ENCODE peak calls at places on chromosomes 16 and 17, in four cellular contexts. One of them, this sample, is unnamed.

GRCh38 chr16:12009462-12009861 is 32.9 kb downstream of the SNX29 start:
- DNase-seq in H9: no peak
- DNase-seq in activated CD4-positive, alpha-beta T cell treated with anti-CD3 and anti-CD28 coated beads for 1 hour: no peak
- DNase-seq in T47D: no peak
- DNase-seq in this sample: no peak

GRCh38 chr17:2059125-2059836 is 4.4 kb downstream of the HIC1 start:
- DNase-seq in H9: peak
- DNase-seq in activated CD4-positive, alpha-beta T cell treated with anti-CD3 and anti-CD28 coated beads for 1 hour: no peak
- DNase-seq in T47D: no peak
- DNase-seq in this sample: no peak

GRCh38 chr16:55033225-55034156 is 102.8 kb downstream of the IRX5 start:
- DNase-seq in H9: no peak
- DNase-seq in activated CD4-positive, alpha-beta T cell treated with anti-CD3 and anti-CD28 coated beads for 1 hour: no peak
- DNase-seq in T47D: peak
- DNase-seq in this sample: no peak

GRCh38 chr17:50766222-50767023 is 895 bp downstream of the ANKRD40CL start:
- DNase-seq in H9: no peak
- DNase-seq in activated CD4-positive, alpha-beta T cell treated with anti-CD3 and anti-CD28 coated beads for 1 hour: no peak
- DNase-seq in T47D: no peak
- DNase-seq in this sample: no peak

GRCh38 chr16:31403590-31404352 is 10.6 kb downstream of the ITGAD start:
- DNase-seq in H9: no peak
- DNase-seq in activated CD4-positive, alpha-beta T cell treated with anti-CD3 and anti-CD28 coated beads for 1 hour: no peak
- DNase-seq in T47D: no peak
- DNase-seq in this sample: no peak

GRCh38 chr16:88264641-88265285 is 118.0 kb upstream of the ZNF469 start:
- DNase-seq in H9: peak
- DNase-seq in activated CD4-positive, alpha-beta T cell treated with anti-CD3 and anti-CD28 coated beads for 1 hour: no peak
- DNase-seq in T47D: peak
- DNase-seq in this sample: peak

GRCh38 chr17:61415374-61416210 is 15.9 kb downstream of the TBX2 start:
- DNase-seq in H9: no peak
- DNase-seq in activated CD4-positive, alpha-beta T cell treated with anti-CD3 and anti-CD28 coated beads for 1 hour: no peak
- DNase-seq in T47D: no peak
- DNase-seq in this sample: no peak

GRCh38 chr17:32155896-32156295 is 13.6 kb downstream of the RHOT1 start:
- DNase-seq in H9: no peak
- DNase-seq in activated CD4-positive, alpha-beta T cell treated with anti-CD3 and anti-CD28 coated beads for 1 hour: no peak
- DNase-seq in T47D: no peak
- DNase-seq in this sample: no peak

GRCh38 chr16:10622036-10622921 is 41.9 kb upstream of the EMP2 start:
- DNase-seq in H9: peak
- DNase-seq in activated CD4-positive, alpha-beta T cell treated with anti-CD3 and anti-CD28 coated beads for 1 hour: no peak
- DNase-seq in T47D: peak
- DNase-seq in this sample: peak

GRCh38 chr16:24850289-24850931 is 4.6 kb downstream of the SLC5A11 start:
- DNase-seq in H9: no peak
- DNase-seq in activated CD4-positive, alpha-beta T cell treated with anti-CD3 and anti-CD28 coated beads for 1 hour: no peak
- DNase-seq in T47D: no peak
- DNase-seq in this sample: no peak

GRCh38 chr16:67986949-67987348 is 6.7 kb upstream of the DPEP3 start:
- DNase-seq in H9: no peak
- DNase-seq in activated CD4-positive, alpha-beta T cell treated with anti-CD3 and anti-CD28 coated beads for 1 hour: no peak
- DNase-seq in T47D: no peak
- DNase-seq in this sample: no peak

GRCh38 chr16:30535777-30536190 is 1.1 kb upstream of the ZNF747 start:
- DNase-seq in H9: peak
- DNase-seq in activated CD4-positive, alpha-beta T cell treated with anti-CD3 and anti-CD28 coated beads for 1 hour: peak
- DNase-seq in T47D: peak
- DNase-seq in this sample: peak

GRCh38 chr17:4487820-4488716 is 10.6 kb upstream of the SPNS2 start:
- DNase-seq in H9: no peak
- DNase-seq in activated CD4-positive, alpha-beta T cell treated with anti-CD3 and anti-CD28 coated beads for 1 hour: no peak
- DNase-seq in T47D: no peak
- DNase-seq in this sample: no peak

GRCh38 chr16:78778724-78779004 is 679.2 kb downstream of the WWOX start:
- DNase-seq in H9: no peak
- DNase-seq in activated CD4-positive, alpha-beta T cell treated with anti-CD3 and anti-CD28 coated beads for 1 hour: no peak
- DNase-seq in T47D: no peak
- DNase-seq in this sample: no peak

GRCh38 chr17:47990962-47991731 is 20.2 kb downstream of the CDK5RAP3 start:
- DNase-seq in H9: peak
- DNase-seq in activated CD4-positive, alpha-beta T cell treated with anti-CD3 and anti-CD28 coated beads for 1 hour: no peak
- DNase-seq in T47D: no peak
- DNase-seq in this sample: peak

GRCh38 chr16:11497851-11498289 is 88.8 kb downstream of the LITAF start:
- DNase-seq in H9: no peak
- DNase-seq in activated CD4-positive, alpha-beta T cell treated with anti-CD3 and anti-CD28 coated beads for 1 hour: no peak
- DNase-seq in T47D: peak
- DNase-seq in this sample: no peak

GRCh38 chr17:55722742-55723487 is at the start of gene TMEM100:
- DNase-seq in H9: no peak
- DNase-seq in activated CD4-positive, alpha-beta T cell treated with anti-CD3 and anti-CD28 coated beads for 1 hour: no peak
- DNase-seq in T47D: no peak
- DNase-seq in this sample: no peak

GRCh38 chr17:30363715-30364202 is 15.0 kb upstream of the CPD start:
- DNase-seq in H9: no peak
- DNase-seq in activated CD4-positive, alpha-beta T cell treated with anti-CD3 and anti-CD28 coated beads for 1 hour: peak
- DNase-seq in T47D: no peak
- DNase-seq in this sample: peak

GRCh38 chr17:72273301-72274056 is 152.7 kb downstream of the SOX9 start:
- DNase-seq in H9: no peak
- DNase-seq in activated CD4-positive, alpha-beta T cell treated with anti-CD3 and anti-CD28 coated beads for 1 hour: no peak
- DNase-seq in T47D: no peak
- DNase-seq in this sample: no peak

GRCh38 chr16:22948603-22949368 is 134.8 kb downstream of the HS3ST2 start:
- DNase-seq in H9: peak
- DNase-seq in activated CD4-positive, alpha-beta T cell treated with anti-CD3 and anti-CD28 coated beads for 1 hour: no peak
- DNase-seq in T47D: peak
- DNase-seq in this sample: peak

GRCh38 chr17:720706-721539 is 6.3 kb upstream of the VPS53 start:
- DNase-seq in H9: no peak
- DNase-seq in activated CD4-positive, alpha-beta T cell treated with anti-CD3 and anti-CD28 coated beads for 1 hour: no peak
- DNase-seq in T47D: no peak
- DNase-seq in this sample: no peak

GRCh38 chr17:19415311-19415710 is 4.3 kb downstream of the RNF112 start:
- DNase-seq in H9: peak
- DNase-seq in activated CD4-positive, alpha-beta T cell treated with anti-CD3 and anti-CD28 coated beads for 1 hour: no peak
- DNase-seq in T47D: no peak
- DNase-seq in this sample: no peak

GRCh38 chr17:21282231-21282630 is 2.3 kb upstream of the MAP2K3 start:
- DNase-seq in H9: no peak
- DNase-seq in activated CD4-positive, alpha-beta T cell treated with anti-CD3 and anti-CD28 coated beads for 1 hour: no peak
- DNase-seq in T47D: no peak
- DNase-seq in this sample: no peak

GRCh38 chr17:1908699-1909309 is 79.0 kb downstream of the RPA1 start:
- DNase-seq in H9: peak
- DNase-seq in activated CD4-positive, alpha-beta T cell treated with anti-CD3 and anti-CD28 coated beads for 1 hour: no peak
- DNase-seq in T47D: peak
- DNase-seq in this sample: peak

GRCh38 chr17:65749479-65749878 is 188.0 kb upstream of the AXIN2 start:
- DNase-seq in H9: no peak
- DNase-seq in activated CD4-positive, alpha-beta T cell treated with anti-CD3 and anti-CD28 coated beads for 1 hour: no peak
- DNase-seq in T47D: no peak
- DNase-seq in this sample: no peak

GRCh38 chr17:43946766-43947165 is 4.5 kb upstream of the PPY start:
- DNase-seq in H9: no peak
- DNase-seq in activated CD4-positive, alpha-beta T cell treated with anti-CD3 and anti-CD28 coated beads for 1 hour: no peak
- DNase-seq in T47D: no peak
- DNase-seq in this sample: no peak

GRCh38 chr17:44872131-44872768 is 24.6 kb downstream of the HIGD1B start:
- DNase-seq in H9: no peak
- DNase-seq in activated CD4-positive, alpha-beta T cell treated with anti-CD3 and anti-CD28 coated beads for 1 hour: no peak
- DNase-seq in T47D: no peak
- DNase-seq in this sample: no peak